ENCODE peak calls at places on chromosomes 4 and X, in eight cellular contexts. L is endodermal cell, A is mesenchymal stem cell, S is sigmoid colon, M is heart left ventricle, Q is heart right ventricle, H is fibroblast of lung, W is aorta. C is an unnamed sample.
A peak's percentile ranks its signal among the peaks of the same experiment; 100 is the strongest.

GRCh38 chr4:7698586-7698985 is 241.1 kb downstream of the AFAP1 start:
- DNase-seq in A (peak; percentile 31), Q (no peak), L (peak; percentile 68), M (peak; percentile 56), W (no peak), H (no peak), S (no peak), C (no peak)

GRCh38 chr4:108036252-108036651 is 46.6 kb downstream of the HADH start:
- DNase-seq in S (no peak), W (no peak), A (no peak), L (no peak), M (no peak), Q (no peak), H (no peak), C (no peak)

GRCh38 chrX:136209016-136209738 is 42.0 kb downstream of the MAP7D3 start:
- DNase-seq in W (peak; percentile 71), A (peak; percentile 62), H (peak; percentile 72), L (peak; percentile 76), S (peak; percentile 84), Q (peak; percentile 55), M (peak; percentile 64), C (no peak)

GRCh38 chr4:105601406-105601805 is 49.0 kb downstream of the ARHGEF38 start:
- DNase-seq in Q (no peak), M (no peak), H (no peak), S (no peak), L (no peak), A (no peak), W (no peak), C (no peak)

GRCh38 chr4:71133491-71133890 is 140.0 kb downstream of the DCK start:
- DNase-seq in H (no peak), Q (no peak), A (no peak), W (no peak), L (no peak), M (no peak), S (no peak), C (no peak)

GRCh38 chr4:115433501-115433900 is 320.1 kb upstream of the NDST4 start:
- DNase-seq in L (no peak), M (no peak), H (no peak), W (no peak), S (no peak), A (no peak), Q (no peak), C (no peak)

GRCh38 chr4:107991945-107992625 is 2.4 kb downstream of the HADH start:
- DNase-seq in W (no peak), A (peak; percentile 37), S (no peak), L (no peak), Q (no peak), M (no peak), H (peak; percentile 69), C (no peak)

GRCh38 chr4:131426023-131426758 is 1722.9 kb upstream of the PCDH10 start:
- DNase-seq in M (no peak), A (no peak), H (no peak), L (no peak), W (no peak), Q (no peak), S (no peak), C (no peak)

GRCh38 chr4:93416337-93417102 is 412.0 kb upstream of the ATOH1 start:
- DNase-seq in Q (no peak), W (no peak), S (no peak), L (no peak), M (no peak), H (peak; percentile 27), A (no peak), C (no peak)

GRCh38 chr4:144518181-144518895 is 127.6 kb upstream of the HHIP start:
- DNase-seq in M (no peak), A (no peak), Q (no peak), H (peak; percentile 14), W (no peak), S (no peak), L (peak; percentile 57), C (no peak)

GRCh38 chrX:154735695-154736393 is 15.0 kb downstream of the GAB3 start:
- DNase-seq in L (no peak), M (peak; percentile 62), A (peak; percentile 95), W (peak; percentile 65), S (peak; percentile 84), Q (peak; percentile 69), H (peak; percentile 92), C (no peak)

GRCh38 chr4:48739560-48740019 is 40.5 kb downstream of the FRYL start:
- DNase-seq in Q (no peak), H (no peak), L (no peak), M (no peak), A (no peak), S (no peak), W (no peak), C (no peak)

GRCh38 chrX:3271485-3272186 is 74.8 kb downstream of the MXRA5 start:
- DNase-seq in S (no peak), H (peak; percentile 53), M (no peak), W (no peak), L (no peak), A (peak; percentile 76), Q (no peak), C (no peak)

GRCh38 chr4:186020793-186021407 is 48.1 kb upstream of the TLR3 start:
- DNase-seq in M (no peak), W (no peak), Q (no peak), H (no peak), A (no peak), S (no peak), L (peak; percentile 29), C (no peak)

GRCh38 chrX:53287493-53288138 is 6.2 kb upstream of the IQSEC2 start:
- DNase-seq in H (peak; percentile 63), S (peak; percentile 84), L (no peak), M (peak; percentile 76), Q (peak; percentile 66), A (peak; percentile 71), W (peak; percentile 83), C (no peak)
- H3K4me3 ChIP-seq in H (no peak overlapping the region), S (no peak overlapping the region), L (no peak overlapping the region), M (no peak overlapping the region), Q (no peak overlapping the region), A (peak overlapping the region; percentile 20), W (no peak overlapping the region), C (peak overlapping the region; percentile 1)

DNA sequence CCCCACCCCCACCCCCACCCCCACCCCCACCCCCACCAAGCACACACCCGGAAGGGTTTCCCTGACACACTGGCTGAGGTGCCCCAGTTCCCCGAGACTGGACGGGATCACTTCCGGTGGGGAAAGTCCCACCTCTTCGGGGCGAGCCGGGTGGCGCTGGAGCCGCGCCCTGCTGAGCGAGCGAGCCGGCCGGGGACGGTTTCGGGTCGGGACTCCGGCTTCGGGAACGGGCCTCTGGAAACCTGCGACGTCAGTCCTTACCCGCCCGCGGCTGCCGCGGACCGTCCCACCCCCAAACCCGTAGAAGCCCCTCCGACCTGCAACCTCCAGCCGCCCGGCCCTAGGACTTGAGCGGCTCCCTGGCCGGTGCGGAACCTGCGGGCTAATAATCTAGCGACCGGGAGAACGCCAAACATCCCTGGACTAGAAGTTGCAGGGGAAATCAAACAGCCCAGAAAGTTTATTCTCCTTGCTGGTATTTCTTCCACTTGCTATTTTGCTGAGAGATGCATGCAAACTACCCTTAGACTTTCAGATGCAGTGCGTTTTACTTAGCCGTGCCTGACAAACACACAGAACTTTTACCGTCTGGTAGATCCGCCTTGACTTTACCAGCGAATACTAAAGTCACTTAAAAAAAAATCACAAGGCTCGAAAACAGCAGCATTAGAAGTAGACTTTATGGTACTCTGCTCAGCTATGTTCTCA is 993 bp downstream of the RAP2C start:
- DNase-seq in W (peak; percentile 91), Q (peak; percentile 83), L (peak; percentile 90), H (peak; percentile 88), M (peak; percentile 90), A (peak; percentile 90), S (peak; percentile 91), C (no peak)
- H3K27ac ChIP-seq in W (peak overlapping the region; percentile 74), Q (peak overlapping the region; percentile 98), L (no peak overlapping the region), H (peak overlapping the region; percentile 43), M (peak overlapping the region; percentile 97), A (peak overlapping the region; percentile 72), S (peak overlapping the region; percentile 99), C (peak overlapping the region; percentile 93)

DNA sequence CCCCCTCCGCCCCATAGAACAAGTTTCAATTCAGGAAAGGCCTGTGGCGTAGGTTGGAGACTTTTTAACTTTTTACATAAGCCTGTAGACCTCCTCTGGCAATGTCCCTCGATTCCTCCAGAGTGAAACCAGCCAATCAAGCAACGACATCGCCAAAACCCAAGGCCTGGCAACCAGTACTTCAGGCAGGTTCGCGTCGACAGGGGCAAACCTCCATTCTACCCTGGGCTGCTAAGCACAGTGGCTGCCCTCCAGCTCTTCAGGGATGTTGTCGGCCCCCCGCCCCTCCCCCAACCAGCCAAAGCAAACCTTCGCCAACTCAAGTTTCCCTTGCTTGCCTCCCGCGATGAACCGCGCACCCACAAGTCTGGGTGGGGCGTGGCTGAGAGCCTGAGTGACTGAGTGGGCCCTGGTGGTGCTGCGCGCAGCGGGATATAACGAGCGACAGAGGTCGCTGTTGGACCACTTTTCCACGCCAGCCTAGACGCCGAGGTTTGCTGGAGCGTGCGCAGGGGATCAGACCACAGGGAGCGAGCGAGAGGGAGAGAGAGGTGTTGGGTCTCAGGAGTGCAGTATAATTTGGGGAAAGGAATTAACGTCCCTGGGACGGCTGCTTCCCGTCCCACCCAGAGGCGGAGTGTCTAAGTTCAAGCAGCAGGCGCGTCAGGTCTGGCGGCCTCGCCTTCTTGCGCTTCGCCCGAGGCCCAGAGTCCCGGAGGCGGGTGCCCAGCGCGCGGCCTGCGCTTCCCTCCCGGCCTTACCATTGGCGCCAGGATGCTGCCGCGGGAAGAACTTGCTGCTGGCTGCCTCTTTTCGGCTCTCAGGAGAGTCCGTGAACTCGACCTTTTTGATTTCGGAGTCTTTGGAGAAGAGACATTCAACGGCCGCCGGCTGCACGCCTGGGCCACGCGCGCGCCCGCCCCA is 9.0 kb upstream of the PITX2 start:
- DNase-seq in M (no peak), S (peak; percentile 76), Q (peak; percentile 45), A (peak; percentile 90), L (peak; percentile 95), H (peak; percentile 86), W (peak; percentile 69), C (no peak)
- H3K4me3 ChIP-seq in M (peak overlapping the region; percentile 5), S (no peak overlapping the region), Q (peak overlapping the region; percentile 1), A (peak overlapping the region; percentile 38), L (peak overlapping the region; percentile 57), H (peak overlapping the region; percentile 5), W (no peak overlapping the region), C (peak overlapping the region; percentile 33)

GRCh38 chrX:39721570-39722279 is 376.0 kb downstream of the BCOR start:
- DNase-seq in Q (no peak), W (no peak), M (no peak), L (peak; percentile 14), H (peak; percentile 55), A (no peak), S (no peak), C (no peak)
- H3K27ac ChIP-seq in Q (peak overlapping the region; percentile 35), W (peak overlapping the region; percentile 89), M (no peak overlapping the region), L (no peak overlapping the region), H (no peak overlapping the region), A (no peak overlapping the region), S (no peak overlapping the region), C (no peak overlapping the region)

GRCh38 chr4:172962564-172963353 is 205.9 kb upstream of the GALNT7 start:
- DNase-seq in W (no peak), H (peak; percentile 98), A (peak; percentile 70), M (no peak), Q (no peak), L (no peak), S (peak; percentile 90), C (no peak)
- H3K4me3 ChIP-seq in W (no peak overlapping the region), H (no peak overlapping the region), A (no peak overlapping the region), M (no peak overlapping the region), Q (no peak overlapping the region), L (no peak overlapping the region), S (no peak overlapping the region), C (no peak overlapping the region)

GRCh38 chr4:75950416-75950815 is 9.6 kb upstream of the NAAA start:
- DNase-seq in M (no peak), A (peak; percentile 71), H (peak; percentile 60), S (no peak), W (no peak), Q (no peak), L (no peak), C (no peak)
- H3K27ac ChIP-seq in M (no peak overlapping the region), A (no peak overlapping the region), H (no peak overlapping the region), S (no peak overlapping the region), W (no peak overlapping the region), Q (no peak overlapping the region), L (no peak overlapping the region), C (no peak overlapping the region)

GRCh38 chr4:79881407-79881806 is 191.6 kb downstream of the ANTXR2 start:
- DNase-seq in W (no peak), M (no peak), S (no peak), Q (no peak), L (no peak), H (no peak), A (no peak), C (no peak)
- H3K4me3 ChIP-seq in W (no peak overlapping the region), M (no peak overlapping the region), S (no peak overlapping the region), Q (no peak overlapping the region), L (no peak overlapping the region), H (no peak overlapping the region), A (no peak overlapping the region), C (no peak overlapping the region)

C was measured in vagina.